ENCODE peak calls at places on chromosomes 6 and 20, in ten cellular contexts. One of them, this sample, is unnamed.

GRCh38 chr20:8540466-8540865 is 408.4 kb downstream of the PLCB1 start:
- DNase-seq in cardiac muscle cell: no peak
- DNase-seq in neural crest cell: no peak
- DNase-seq in IMR-90: no peak
- DNase-seq in OCI-LY7: no peak
- DNase-seq in GM10248: no peak
- DNase-seq in choroid plexus epithelial cell: no peak
- DNase-seq in astrocyte of the spinal cord: no peak
- DNase-seq in H9: no peak
- DNase-seq in astrocyte: no peak
- DNase-seq in this sample: no peak

GRCh38 chr20:24492031-24492607 is 22.7 kb downstream of the SYNDIG1 start:
- DNase-seq in cardiac muscle cell: no peak
- DNase-seq in neural crest cell: no peak
- DNase-seq in IMR-90: no peak
- DNase-seq in OCI-LY7: no peak
- DNase-seq in GM10248: no peak
- DNase-seq in choroid plexus epithelial cell: peak
- DNase-seq in astrocyte of the spinal cord: no peak
- DNase-seq in H9: peak
- DNase-seq in astrocyte: no peak
- DNase-seq in this sample: peak

GRCh38 chr6:64591682-64592081 is 956.1 kb downstream of the PHF3 start:
- DNase-seq in cardiac muscle cell: peak
- DNase-seq in neural crest cell: no peak
- DNase-seq in IMR-90: no peak
- DNase-seq in OCI-LY7: no peak
- DNase-seq in GM10248: no peak
- DNase-seq in choroid plexus epithelial cell: no peak
- DNase-seq in astrocyte of the spinal cord: no peak
- DNase-seq in H9: no peak
- DNase-seq in astrocyte: no peak
- DNase-seq in this sample: no peak

GRCh38 chr20:5908981-5909380 is 41.4 kb downstream of the TRMT6 start:
- DNase-seq in cardiac muscle cell: peak
- DNase-seq in neural crest cell: no peak
- DNase-seq in IMR-90: no peak
- DNase-seq in OCI-LY7: no peak
- DNase-seq in GM10248: no peak
- DNase-seq in choroid plexus epithelial cell: peak
- DNase-seq in astrocyte of the spinal cord: no peak
- DNase-seq in H9: no peak
- DNase-seq in astrocyte: peak
- DNase-seq in this sample: no peak

GRCh38 chr6:116376149-116376548 is 5.4 kb downstream of the DSE start:
- DNase-seq in cardiac muscle cell: no peak
- DNase-seq in neural crest cell: no peak
- DNase-seq in IMR-90: no peak
- DNase-seq in OCI-LY7: no peak
- DNase-seq in GM10248: no peak
- DNase-seq in choroid plexus epithelial cell: no peak
- DNase-seq in astrocyte of the spinal cord: no peak
- DNase-seq in H9: no peak
- DNase-seq in astrocyte: no peak
- DNase-seq in this sample: no peak

GRCh38 chr20:54025166-54025835 is 45.1 kb downstream of the BCAS1 start:
- DNase-seq in cardiac muscle cell: peak
- DNase-seq in neural crest cell: no peak
- DNase-seq in IMR-90: no peak
- DNase-seq in OCI-LY7: no peak
- DNase-seq in GM10248: no peak
- DNase-seq in choroid plexus epithelial cell: no peak
- DNase-seq in astrocyte of the spinal cord: peak
- DNase-seq in H9: no peak
- DNase-seq in astrocyte: peak
- DNase-seq in this sample: no peak

GRCh38 chr20:55160996-55161395 is 685.6 kb downstream of the DOK5 start:
- DNase-seq in cardiac muscle cell: no peak
- DNase-seq in neural crest cell: no peak
- DNase-seq in IMR-90: no peak
- DNase-seq in OCI-LY7: no peak
- DNase-seq in GM10248: no peak
- DNase-seq in choroid plexus epithelial cell: no peak
- DNase-seq in astrocyte of the spinal cord: peak
- DNase-seq in H9: no peak
- DNase-seq in astrocyte: peak
- DNase-seq in this sample: no peak

GRCh38 chr6:165577556-165577955 is 85.5 kb downstream of the PDE10A start:
- DNase-seq in cardiac muscle cell: no peak
- DNase-seq in neural crest cell: no peak
- DNase-seq in IMR-90: no peak
- DNase-seq in OCI-LY7: no peak
- DNase-seq in GM10248: no peak
- DNase-seq in choroid plexus epithelial cell: no peak
- DNase-seq in astrocyte of the spinal cord: no peak
- DNase-seq in H9: no peak
- DNase-seq in astrocyte: no peak
- DNase-seq in this sample: no peak

GRCh38 chr6:122735618-122736017 is 43.9 kb upstream of the FABP7 start:
- DNase-seq in cardiac muscle cell: no peak
- DNase-seq in neural crest cell: no peak
- DNase-seq in IMR-90: no peak
- DNase-seq in OCI-LY7: no peak
- DNase-seq in GM10248: no peak
- DNase-seq in choroid plexus epithelial cell: no peak
- DNase-seq in astrocyte of the spinal cord: no peak
- DNase-seq in H9: no peak
- DNase-seq in astrocyte: no peak
- DNase-seq in this sample: no peak
- TF ChIP-seq CTCF in cardiac muscle cell: no peak
- TF ChIP-seq CTCF in neural crest cell: no peak
- TF ChIP-seq CTCF in IMR-90: no peak
- TF ChIP-seq CTCF in OCI-LY7: no peak
- TF ChIP-seq CTCF in GM10248: no peak
- TF ChIP-seq CTCF in choroid plexus epithelial cell: no peak
- TF ChIP-seq CTCF in astrocyte of the spinal cord: no peak
- TF ChIP-seq CTCF in H9: no peak
- TF ChIP-seq CTCF in astrocyte: no peak
- TF ChIP-seq CTCF in this sample: no peak

GRCh38 chr20:3276400-3277015 is 37.5 kb upstream of the SLC4A11 start:
- DNase-seq in cardiac muscle cell: peak
- DNase-seq in neural crest cell: no peak
- DNase-seq in IMR-90: peak
- DNase-seq in OCI-LY7: peak
- DNase-seq in GM10248: peak
- DNase-seq in choroid plexus epithelial cell: peak
- DNase-seq in astrocyte of the spinal cord: no peak
- DNase-seq in H9: peak
- DNase-seq in astrocyte: no peak
- DNase-seq in this sample: no peak
- TF ChIP-seq CTCF in cardiac muscle cell: peak
- TF ChIP-seq CTCF in neural crest cell: peak
- TF ChIP-seq CTCF in IMR-90: peak
- TF ChIP-seq CTCF in OCI-LY7: peak
- TF ChIP-seq CTCF in GM10248: peak
- TF ChIP-seq CTCF in choroid plexus epithelial cell: peak
- TF ChIP-seq CTCF in astrocyte of the spinal cord: peak
- TF ChIP-seq CTCF in H9: peak
- TF ChIP-seq CTCF in astrocyte: peak
- TF ChIP-seq CTCF in this sample: no peak

DNA sequence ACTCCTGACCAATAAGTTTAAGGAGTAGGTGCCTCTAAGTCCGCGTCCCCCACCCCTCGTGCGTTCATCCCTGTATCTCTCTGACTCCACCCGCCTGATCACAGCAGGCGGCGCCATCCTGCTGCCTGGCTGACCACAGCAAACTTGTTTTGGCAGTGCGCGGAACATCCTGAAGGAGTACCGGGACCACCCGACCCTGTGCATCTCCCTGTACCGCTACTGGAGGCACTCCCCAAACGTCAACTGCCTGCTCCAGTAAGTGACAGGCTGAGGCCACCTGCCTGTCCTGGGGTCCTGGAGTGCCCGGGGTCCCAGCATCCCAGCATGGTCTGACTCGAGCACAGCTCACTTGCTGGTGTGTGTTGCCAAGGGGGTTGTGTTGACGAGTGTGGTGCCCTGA is 19.0 kb downstream of the PNLDC1 start:
- DNase-seq in cardiac muscle cell: no peak
- DNase-seq in neural crest cell: no peak
- DNase-seq in IMR-90: no peak
- DNase-seq in OCI-LY7: no peak
- DNase-seq in GM10248: no peak
- DNase-seq in choroid plexus epithelial cell: no peak
- DNase-seq in astrocyte of the spinal cord: no peak
- DNase-seq in H9: no peak
- DNase-seq in astrocyte: no peak
- DNase-seq in this sample: no peak
- TF ChIP-seq CTCF in cardiac muscle cell: no peak
- TF ChIP-seq CTCF in neural crest cell: no peak
- TF ChIP-seq CTCF in IMR-90: no peak
- TF ChIP-seq CTCF in OCI-LY7: no peak
- TF ChIP-seq CTCF in GM10248: no peak
- TF ChIP-seq CTCF in choroid plexus epithelial cell: no peak
- TF ChIP-seq CTCF in astrocyte of the spinal cord: no peak
- TF ChIP-seq CTCF in H9: no peak
- TF ChIP-seq CTCF in astrocyte: no peak
- TF ChIP-seq CTCF in this sample: no peak

GRCh38 chr6:136123464-136123863 is 126.6 kb downstream of the MTFR2 start:
- DNase-seq in cardiac muscle cell: peak
- DNase-seq in neural crest cell: no peak
- DNase-seq in IMR-90: peak
- DNase-seq in OCI-LY7: no peak
- DNase-seq in GM10248: no peak
- DNase-seq in choroid plexus epithelial cell: peak
- DNase-seq in astrocyte of the spinal cord: no peak
- DNase-seq in H9: no peak
- DNase-seq in astrocyte: peak
- DNase-seq in this sample: no peak

GRCh38 chr6:136125585-136125984 is 124.5 kb downstream of the MTFR2 start:
- DNase-seq in cardiac muscle cell: no peak
- DNase-seq in neural crest cell: no peak
- DNase-seq in IMR-90: no peak
- DNase-seq in OCI-LY7: no peak
- DNase-seq in GM10248: no peak
- DNase-seq in choroid plexus epithelial cell: no peak
- DNase-seq in astrocyte of the spinal cord: no peak
- DNase-seq in H9: no peak
- DNase-seq in astrocyte: no peak
- DNase-seq in this sample: no peak

GRCh38 chr6:136129365-136129764 is 120.7 kb downstream of the MTFR2 start:
- DNase-seq in cardiac muscle cell: peak
- DNase-seq in neural crest cell: no peak
- DNase-seq in IMR-90: no peak
- DNase-seq in OCI-LY7: no peak
- DNase-seq in GM10248: no peak
- DNase-seq in choroid plexus epithelial cell: peak
- DNase-seq in astrocyte of the spinal cord: no peak
- DNase-seq in H9: no peak
- DNase-seq in astrocyte: no peak
- DNase-seq in this sample: no peak

GRCh38 chr6:136127856-136128255 is 122.3 kb downstream of the MTFR2 start:
- DNase-seq in cardiac muscle cell: no peak
- DNase-seq in neural crest cell: no peak
- DNase-seq in IMR-90: no peak
- DNase-seq in OCI-LY7: no peak
- DNase-seq in GM10248: no peak
- DNase-seq in choroid plexus epithelial cell: no peak
- DNase-seq in astrocyte of the spinal cord: no peak
- DNase-seq in H9: no peak
- DNase-seq in astrocyte: peak
- DNase-seq in this sample: no peak
- TF ChIP-seq CTCF in cardiac muscle cell: no peak
- TF ChIP-seq CTCF in neural crest cell: no peak
- TF ChIP-seq CTCF in IMR-90: no peak
- TF ChIP-seq CTCF in OCI-LY7: no peak
- TF ChIP-seq CTCF in GM10248: no peak
- TF ChIP-seq CTCF in choroid plexus epithelial cell: no peak
- TF ChIP-seq CTCF in astrocyte of the spinal cord: no peak
- TF ChIP-seq CTCF in H9: no peak
- TF ChIP-seq CTCF in astrocyte: no peak
- TF ChIP-seq CTCF in this sample: no peak

GRCh38 chr20:23214903-23215302 is 128.8 kb upstream of the CD93 start:
- DNase-seq in cardiac muscle cell: no peak
- DNase-seq in neural crest cell: no peak
- DNase-seq in IMR-90: peak
- DNase-seq in OCI-LY7: no peak
- DNase-seq in GM10248: no peak
- DNase-seq in choroid plexus epithelial cell: peak
- DNase-seq in astrocyte of the spinal cord: peak
- DNase-seq in H9: no peak
- DNase-seq in astrocyte: peak
- DNase-seq in this sample: no peak

GRCh38 chr20:23212482-23212881 is 126.4 kb upstream of the CD93 start:
- DNase-seq in cardiac muscle cell: no peak
- DNase-seq in neural crest cell: no peak
- DNase-seq in IMR-90: no peak
- DNase-seq in OCI-LY7: no peak
- DNase-seq in GM10248: no peak
- DNase-seq in choroid plexus epithelial cell: no peak
- DNase-seq in astrocyte of the spinal cord: no peak
- DNase-seq in H9: no peak
- DNase-seq in astrocyte: no peak
- DNase-seq in this sample: no peak

GRCh38 chr20:23207826-23208555 is 121.9 kb upstream of the CD93 start:
- DNase-seq in cardiac muscle cell: no peak
- DNase-seq in neural crest cell: no peak
- DNase-seq in IMR-90: no peak
- DNase-seq in OCI-LY7: no peak
- DNase-seq in GM10248: no peak
- DNase-seq in choroid plexus epithelial cell: no peak
- DNase-seq in astrocyte of the spinal cord: no peak
- DNase-seq in H9: no peak
- DNase-seq in astrocyte: no peak
- DNase-seq in this sample: no peak

GRCh38 chr20:23212011-23212410 is 125.9 kb upstream of the CD93 start:
- DNase-seq in cardiac muscle cell: no peak
- DNase-seq in neural crest cell: no peak
- DNase-seq in IMR-90: no peak
- DNase-seq in OCI-LY7: no peak
- DNase-seq in GM10248: no peak
- DNase-seq in choroid plexus epithelial cell: no peak
- DNase-seq in astrocyte of the spinal cord: no peak
- DNase-seq in H9: no peak
- DNase-seq in astrocyte: no peak
- DNase-seq in this sample: no peak

GRCh38 chr20:23211164-23211563 is 125.0 kb upstream of the CD93 start:
- DNase-seq in cardiac muscle cell: no peak
- DNase-seq in neural crest cell: no peak
- DNase-seq in IMR-90: no peak
- DNase-seq in OCI-LY7: no peak
- DNase-seq in GM10248: no peak
- DNase-seq in choroid plexus epithelial cell: no peak
- DNase-seq in astrocyte of the spinal cord: no peak
- DNase-seq in H9: no peak
- DNase-seq in astrocyte: no peak
- DNase-seq in this sample: no peak
- TF ChIP-seq CTCF in cardiac muscle cell: no peak
- TF ChIP-seq CTCF in neural crest cell: no peak
- TF ChIP-seq CTCF in IMR-90: no peak
- TF ChIP-seq CTCF in OCI-LY7: no peak
- TF ChIP-seq CTCF in GM10248: no peak
- TF ChIP-seq CTCF in choroid plexus epithelial cell: no peak
- TF ChIP-seq CTCF in astrocyte of the spinal cord: no peak
- TF ChIP-seq CTCF in H9: no peak
- TF ChIP-seq CTCF in astrocyte: no peak
- TF ChIP-seq CTCF in this sample: no peak